ENCODE peak calls at places on chromosome 10, in five cellular contexts. S is neural progenitor cell, E is HCT116, L is MM.1S, R is PC-3. K is an unnamed sample.

GRCh38 chr10:99329238-99329890 is at the start of gene CNNM1:
- DNase-seq in S (peak; percentile 66), E (no peak), L (no peak), R (peak; percentile 45), K (peak; percentile 75)

GRCh38 chr10:124827474-124827873 is 25.9 kb downstream of the ABRAXAS2 start:
- DNase-seq in S (no peak), E (no peak), L (peak; percentile 16), R (peak; percentile 47), K (peak; percentile 61)

GRCh38 chr10:110636572-110636931 is 7.6 kb upstream of the RBM20 start:
- DNase-seq in S (no peak), E (no peak), L (no peak), R (no peak), K (no peak)

GRCh38 chr10:125248489-125248888 is 88.1 kb upstream of the CTBP2 start:
- DNase-seq in S (no peak), E (no peak), L (no peak), R (no peak), K (no peak)

GRCh38 chr10:123841115-123841514 is 50.5 kb downstream of the CPXM2 start:
- DNase-seq in S (no peak), E (no peak), L (no peak), R (no peak), K (no peak)

GRCh38 chr10:12480440-12480839 is 131.1 kb downstream of the CAMK1D start:
- DNase-seq in S (no peak), E (no peak), L (no peak), R (no peak), K (no peak)

GRCh38 chr10:110005716-110006115 is 2.1 kb upstream of the ADD3 start:
- DNase-seq in S (peak; percentile 56), E (no peak), L (no peak), R (no peak), K (peak; percentile 85)

GRCh38 chr10:96794786-96795733 is 37.0 kb upstream of the LCOR start:
- DNase-seq in S (peak; percentile 1), E (no peak), L (no peak), R (no peak), K (peak; percentile 19)

GRCh38 chr10:79405995-79406515 is 39.4 kb downstream of the ZCCHC24 start:
- DNase-seq in S (no peak), E (no peak), L (no peak), R (no peak), K (no peak)

GRCh38 chr10:126596472-126597016 is 73.9 kb downstream of the C10orf90 start:
- DNase-seq in S (no peak), E (no peak), L (no peak), R (no peak), K (no peak)

GRCh38 chr10:63707254-63707910 is 186.2 kb downstream of the REEP3 start:
- DNase-seq in S (no peak), E (peak; percentile 98), L (no peak), R (peak; percentile 100), K (peak; percentile 98)

GRCh38 chr10:43044444-43045245 is 32.2 kb upstream of the RET start:
- DNase-seq in S (peak; percentile 43), E (no peak), L (no peak), R (no peak), K (no peak)

GRCh38 chr10:43045246-43045621 is 31.6 kb upstream of the RET start:
- DNase-seq in S (no peak), E (no peak), L (no peak), R (no peak), K (no peak)

GRCh38 chr10:43046288-43046991 is 30.4 kb upstream of the RET start:
- DNase-seq in S (no peak), E (no peak), L (no peak), R (no peak), K (no peak)

GRCh38 chr10:43047288-43047970 is 29.4 kb upstream of the RET start:
- DNase-seq in S (no peak), E (no peak), L (no peak), R (no peak), K (no peak)

GRCh38 chr10:43045631-43046287 is 31.1 kb upstream of the RET start:
- DNase-seq in S (no peak), E (no peak), L (no peak), R (no peak), K (no peak)
- H3K9ac ChIP-seq in S (no peak overlapping the region), E (no peak overlapping the region), L (no peak overlapping the region), R (no peak overlapping the region), K (no peak overlapping the region)

DNA sequence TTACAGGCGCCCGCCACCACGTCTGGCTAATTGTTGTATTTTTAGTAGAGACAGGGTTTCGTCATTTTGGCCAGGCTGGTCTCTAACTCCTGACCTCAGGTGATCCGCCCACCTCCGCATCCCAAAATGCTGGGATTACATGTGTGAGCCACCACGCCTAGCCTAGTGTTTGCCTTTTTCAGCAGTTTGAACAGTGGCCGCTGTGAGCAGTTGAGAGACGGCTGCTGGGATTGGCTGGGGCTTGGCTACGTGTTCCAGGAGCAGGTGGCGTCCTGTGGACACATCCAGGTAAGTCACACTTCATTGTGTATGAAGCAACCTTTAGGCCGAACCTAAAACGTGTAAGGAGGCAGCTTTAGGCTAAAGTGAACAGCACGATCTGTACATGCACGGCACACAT is 231.8 kb upstream of the PITRM1 start:
- DNase-seq in S (no peak), E (no peak), L (no peak), R (no peak), K (no peak)
- TF ChIP-seq EZH2phosphoT487 in S (no peak), E (no peak), L (no peak), R (no peak), K (no peak)

GRCh38 chr10:117158297-117158696 is 20.2 kb upstream of the VAX1 start:
- DNase-seq in S (no peak), E (no peak), L (no peak), R (no peak), K (no peak)

GRCh38 chr10:117160567-117160966 is 22.5 kb upstream of the VAX1 start:
- DNase-seq in S (no peak), E (no peak), L (no peak), R (no peak), K (no peak)

GRCh38 chr10:117162093-117163021 is 24.3 kb upstream of the VAX1 start:
- DNase-seq in S (no peak), E (no peak), L (no peak), R (no peak), K (no peak)

GRCh38 chr10:117161386-117162033 is 23.4 kb upstream of the VAX1 start:
- DNase-seq in S (no peak), E (no peak), L (no peak), R (no peak), K (no peak)

GRCh38 chr10:117159390-117159789 is 21.3 kb upstream of the VAX1 start:
- DNase-seq in S (peak; percentile 84), E (no peak), L (no peak), R (no peak), K (no peak)
- TF ChIP-seq EZH2 in S (peak; percentile 6), E (no peak), L (no peak), R (no peak), K (no peak)

DNA sequence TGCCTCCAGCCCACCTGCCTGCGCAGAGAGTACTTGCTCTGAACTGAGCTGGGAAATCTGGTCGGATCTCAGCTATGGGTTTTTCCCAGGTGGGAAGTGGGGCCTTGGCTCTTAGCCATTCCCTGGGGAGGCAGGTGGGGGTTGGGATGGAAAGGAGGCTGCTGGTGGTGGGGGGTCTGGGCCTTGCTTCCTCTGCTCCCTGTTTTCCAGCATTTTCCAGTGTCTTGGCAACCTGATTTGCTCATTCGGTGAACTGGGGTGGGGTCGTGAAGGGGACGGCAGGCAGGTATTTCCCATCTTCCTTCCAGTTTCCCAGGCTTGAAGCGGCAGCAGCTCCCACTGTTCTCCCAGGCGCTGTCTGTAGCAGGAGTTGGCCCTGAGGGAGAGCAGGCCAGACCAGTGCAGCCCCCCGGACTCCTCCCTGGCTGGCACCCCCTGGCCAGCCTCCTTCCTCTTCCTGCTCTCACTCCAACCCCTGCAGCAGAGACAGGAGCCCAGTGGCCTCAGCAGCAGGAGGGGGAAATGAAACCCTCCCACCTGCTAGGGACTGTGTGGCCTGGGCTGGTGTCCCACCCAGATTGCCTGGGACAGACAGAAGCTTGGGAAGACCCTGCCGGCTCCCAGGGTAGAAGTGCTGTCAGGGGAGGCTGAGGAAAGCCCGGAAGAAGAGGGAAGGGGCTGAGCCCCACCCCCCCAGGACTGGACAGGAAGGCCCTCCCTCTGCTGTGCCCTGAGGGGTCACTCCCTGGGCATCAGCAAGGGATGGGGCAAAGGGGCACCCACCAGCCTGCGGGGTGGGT is 6.6 kb downstream of the TRIM8 start:
- DNase-seq in S (no peak), E (no peak), L (peak; percentile 1), R (no peak), K (no peak)
- H3K9ac ChIP-seq in S (no peak overlapping the region), E (no peak overlapping the region), L (no peak overlapping the region), R (no peak overlapping the region), K (peak overlapping the region; percentile 11)

DNA sequence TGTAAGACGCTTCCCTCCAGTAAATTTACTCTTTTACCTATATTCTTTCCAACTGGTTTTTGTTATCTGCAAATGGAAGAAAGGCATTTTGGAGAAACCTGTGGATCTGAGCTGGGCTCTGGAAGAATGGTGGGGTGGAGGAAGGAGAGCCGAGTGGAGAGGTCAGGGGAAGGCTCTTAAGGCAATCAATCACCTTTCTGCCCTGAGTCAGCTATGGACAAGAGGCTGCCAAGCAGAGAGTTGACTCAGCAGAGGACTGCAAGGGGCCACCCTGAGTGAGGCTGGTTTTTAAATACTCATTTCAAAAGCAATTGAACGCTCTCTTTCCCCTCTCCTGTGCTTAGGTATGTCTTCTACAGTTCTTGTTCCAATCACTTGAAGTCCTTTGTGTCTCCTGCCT is 81.8 kb downstream of the SPAG6 start:
- DNase-seq in S (no peak), E (peak; percentile 79), L (no peak), R (peak; percentile 70), K (peak; percentile 81)
- TF ChIP-seq EZH2phosphoT487 in S (no peak), E (no peak), L (no peak), R (no peak), K (no peak)

DNA sequence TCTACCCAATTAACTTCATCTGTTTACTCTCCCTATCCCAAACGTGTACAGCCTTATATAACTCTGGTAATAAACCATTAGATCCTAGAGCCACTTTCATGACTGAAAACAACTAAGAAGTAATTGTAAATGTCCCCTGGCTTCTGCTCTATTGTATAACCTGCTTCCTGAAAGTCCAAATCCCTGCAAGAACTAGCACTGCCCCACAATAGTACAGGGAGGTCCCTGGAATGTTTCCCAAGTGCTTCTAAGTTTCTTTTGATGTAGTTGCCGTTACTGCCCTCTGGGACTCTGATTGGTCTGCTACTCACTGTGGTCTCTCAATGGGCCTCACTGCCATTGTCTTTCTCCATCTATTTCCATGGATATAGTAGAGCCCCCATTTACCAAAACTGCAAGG is 764.0 kb upstream of the GHITM start:
- DNase-seq in S (no peak), E (no peak), L (no peak), R (no peak), K (no peak)
- TF ChIP-seq EZH2 in S (no peak), E (no peak), L (no peak), R (no peak), K (no peak)

GRCh38 chr10:329361-330099 is 194.3 kb downstream of the ZMYND11 start:
- DNase-seq in S (peak; percentile 43), E (peak; percentile 79), L (peak; percentile 57), R (peak; percentile 85), K (peak; percentile 98)
- H3K9ac ChIP-seq in S (no peak overlapping the region), E (peak overlapping the region; percentile 56), L (peak overlapping the region; percentile 29), R (peak overlapping the region; percentile 62), K (peak overlapping the region; percentile 81)

GRCh38 chr10:133131754-133132710 is 28.0 kb upstream of the KNDC1 start:
- DNase-seq in S (no peak), E (no peak), L (no peak), R (no peak), K (no peak)
- TF ChIP-seq EZH2phosphoT487 in S (no peak), E (no peak), L (no peak), R (no peak), K (no peak)

K was measured in GM23248.